ENCODE peak calls at places on chromosomes 12 and 14, in seven cellular contexts. O is D341Med; M is NCI-H1092 treated with DMSO at 0.1 percent for 48 hours; B is A549; U is Ammon's horn; W is naive thymus-derived CD8-positive, alpha-beta T cell; H is GM20000. G is an unnamed sample.

GRCh38 chr12:49791700-49792099 is 36.5 kb downstream of the NCKAP5L start:
- DNase-seq in O (peak), M (no peak), B (no peak), U (no peak), W (no peak), H (no peak), G (no peak)

GRCh38 chr12:109497675-109498074 is 20.2 kb downstream of the UBE3B start:
- DNase-seq in O (no peak), M (no peak), B (no peak), U (no peak), W (no peak), H (no peak), G (no peak)

GRCh38 chr12:3354586-3354985 is 136.4 kb upstream of the PRMT8 start:
- DNase-seq in O (no peak), M (no peak), B (no peak), U (no peak), W (no peak), H (no peak), G (no peak)

GRCh38 chr12:52370906-52371608 is 3.8 kb upstream of the KRT85 start:
- DNase-seq in O (no peak), M (no peak), B (no peak), U (peak), W (no peak), H (no peak), G (no peak)

GRCh38 chr14:52313903-52314481 is at the start of gene PTGER2:
- DNase-seq in O (peak), M (peak), B (peak), U (peak), W (peak), H (peak), G (peak)

GRCh38 chr12:29611906-29612305 is 114.4 kb upstream of the OVCH1 start:
- DNase-seq in O (no peak), M (peak), B (no peak), U (no peak), W (no peak), H (no peak), G (no peak)

GRCh38 chr12:19739195-19739776 is 300.0 kb downstream of the AEBP2 start:
- DNase-seq in O (peak), M (peak), B (peak), U (peak), W (no peak), H (peak), G (peak)

GRCh38 chr12:25781223-25781622 is 177.3 kb upstream of the RASSF8 start:
- DNase-seq in O (no peak), M (no peak), B (no peak), U (no peak), W (no peak), H (no peak), G (no peak)

GRCh38 chr14:65150891-65151290 is 48.6 kb upstream of the MAX start:
- DNase-seq in O (no peak), M (no peak), B (no peak), U (no peak), W (no peak), H (no peak), G (no peak)

GRCh38 chr14:72553161-72553560 is 340.7 kb downstream of the DPF3 start:
- DNase-seq in O (no peak), M (no peak), B (no peak), U (no peak), W (no peak), H (no peak), G (no peak)

GRCh38 chr12:72632286-72632685 is 360.1 kb downstream of the TRHDE start:
- DNase-seq in O (no peak), M (no peak), B (no peak), U (no peak), W (no peak), H (no peak), G (no peak)

GRCh38 chr14:104677506-104678332 is 11.7 kb upstream of the INF2 start:
- DNase-seq in O (no peak), M (peak), B (peak), U (peak), W (peak), H (peak), G (peak)

GRCh38 chr12:74293689-74294131 is 243.9 kb upstream of the ATXN7L3B start:
- DNase-seq in O (no peak), M (no peak), B (no peak), U (no peak), W (no peak), H (no peak), G (no peak)

GRCh38 chr12:94180558-94181296 is 32.4 kb downstream of the PLXNC1 start:
- DNase-seq in O (no peak), M (no peak), B (no peak), U (no peak), W (no peak), H (no peak), G (no peak)

GRCh38 chr14:61570961-61571299 is 124.4 kb upstream of the HIF1A start:
- DNase-seq in O (no peak), M (no peak), B (no peak), U (no peak), W (no peak), H (no peak), G (no peak)

GRCh38 chr12:105382771-105383632 is 52.5 kb downstream of the C12orf75 start:
- DNase-seq in O (peak), M (peak), B (peak), U (peak), W (no peak), H (peak), G (peak)

GRCh38 chr12:60235261-60235660 is 639.4 kb downstream of the SLC16A7 start:
- DNase-seq in O (no peak), M (no peak), B (no peak), U (no peak), W (no peak), H (no peak), G (no peak)

GRCh38 chr14:103537175-103537990 is 8.4 kb downstream of the TRMT61A start:
- DNase-seq in O (no peak), M (no peak), B (no peak), U (no peak), W (peak), H (no peak), G (no peak)

GRCh38 chr14:33914676-33915516 is 36.0 kb downstream of the EGLN3 start:
- DNase-seq in O (no peak), M (no peak), B (peak), U (no peak), W (no peak), H (no peak), G (no peak)

GRCh38 chr14:102951799-102952198 is 29.3 kb downstream of the AMN start:
- DNase-seq in O (no peak), M (no peak), B (no peak), U (no peak), W (no peak), H (no peak), G (no peak)

GRCh38 chr14:35163384-35163783 is 41.0 kb downstream of the PRORP start:
- DNase-seq in O (no peak), M (no peak), B (no peak), U (no peak), W (no peak), H (no peak), G (no peak)

GRCh38 chr14:32189806-32190205 is 12.0 kb upstream of the RNU6-7 start:
- DNase-seq in O (no peak), M (no peak), B (no peak), U (no peak), W (no peak), H (no peak), G (no peak)

GRCh38 chr12:175759-176158 is 38.2 kb downstream of the SLC6A12 start:
- DNase-seq in O (no peak), M (no peak), B (no peak), U (no peak), W (no peak), H (no peak), G (no peak)

GRCh38 chr12:131123817-131124216 is 170.1 kb downstream of the ADGRD1 start:
- DNase-seq in O (no peak), M (no peak), B (no peak), U (no peak), W (no peak), H (no peak), G (no peak)

GRCh38 chr12:16880864-16881285 is 274.9 kb upstream of the LMO3 start:
- DNase-seq in O (peak), M (peak), B (no peak), U (peak), W (no peak), H (no peak), G (peak)

GRCh38 chr12:28235017-28235416 is 44.8 kb downstream of the CCDC91 start:
- DNase-seq in O (no peak), M (no peak), B (no peak), U (no peak), W (no peak), H (no peak), G (no peak)